ENCODE peak calls at places on chromosomes 13 and 19, in ten cellular contexts. U is CD4-positive, alpha-beta T cell; W is tibial artery; Q is stimulated activated naive CD8-positive, alpha-beta T cell treated with anti-CD3 and anti-CD28 coated beads, Interleukin-15, Interleukin-2, amounts not matched to agents 100 U/mL and 50 U/mL, for 24 hours; K is stimulated activated CD8-positive, alpha-beta memory T cell treated with anti-CD3 and anti-CD28 coated beads, Interleukin-15, amount 100 ng/mL, for 1 hour; V is left ventricle myocardium superior; R is endothelial cell; C is right cardiac atrium; A is stimulated activated CD4-positive, alpha-beta T cell treated with anti-CD3 and anti-CD28 coated beads, Interleukin-15, amount 100 ng/mL, for 24 hours; J is NCI-H2227 treated with DMSO at 0.1 percent for 48 hours. P is an unnamed sample.

GRCh38 chr19:50432658-50433057 is at the start of gene MYBPC2:
- DNase-seq in V (no peak), A (no peak), Q (no peak), C (no peak), U (no peak), K (no peak), W (no peak), R (no peak), J (no peak), P (no peak)

GRCh38 chr13:61880576-61881283 is 465.1 kb upstream of the PCDH20 start:
- DNase-seq in A (peak; percentile 4), V (no peak), Q (no peak), K (no peak), R (peak; percentile 24), W (no peak), C (no peak), J (no peak), U (no peak), P (no peak)

GRCh38 chr13:50085063-50085462 is 69.8 kb downstream of the KCNRG start:
- DNase-seq in W (no peak), U (no peak), V (no peak), J (peak; percentile 48), K (no peak), A (no peak), C (no peak), Q (no peak), R (no peak), P (no peak)

GRCh38 chr13:75636339-75637095 is 387 bp downstream of the LMO7 start:
- DNase-seq in Q (peak; percentile 56), R (peak; percentile 39), K (no peak), U (peak; percentile 11), W (no peak), A (peak; percentile 66), J (no peak), V (peak; percentile 25), C (peak; percentile 64), P (no peak)

GRCh38 chr19:20077791-20078463 is at the start of gene ZNF90:
- DNase-seq in J (peak; percentile 71), U (peak; percentile 76), K (peak; percentile 72), C (peak; percentile 95), A (peak; percentile 92), W (peak; percentile 98), Q (peak; percentile 84), R (peak; percentile 87), V (peak; percentile 92), P (peak; percentile 97)

GRCh38 chr19:4922530-4923378 is 13.5 kb downstream of the UHRF1 start:
- DNase-seq in U (no peak), J (no peak), A (no peak), K (no peak), Q (no peak), V (no peak), R (no peak), W (no peak), C (no peak), P (no peak)

GRCh38 chr19:28404462-28404861 is 808.5 kb downstream of the UQCRFS1 start:
- DNase-seq in C (no peak), K (no peak), J (no peak), U (no peak), R (no peak), W (no peak), Q (no peak), A (no peak), V (no peak), P (no peak)

GRCh38 chr13:33867472-33867871 is 49.5 kb downstream of the RFC3 start:
- DNase-seq in C (no peak), A (no peak), Q (no peak), U (no peak), V (no peak), W (no peak), R (no peak), K (no peak), J (no peak), P (no peak)

GRCh38 chr19:16327501-16327900 is 2.9 kb downstream of the KLF2 start:
- DNase-seq in J (no peak), C (no peak), Q (no peak), U (peak; percentile 26), V (no peak), R (no peak), K (no peak), A (no peak), W (no peak), P (no peak)